ENCODE peak calls at places on chromosome 18, in seven cellular contexts. One of them, this sample, is unnamed.

GRCh38 chr18:3579701-3580100 is 129.7 kb downstream of the TGIF1 start:
- DNase-seq in stimulated activated CD4-positive, alpha-beta T cell treated with anti-CD3 and anti-CD28 coated beads, Interleukin-1b, Interleukin-23, amount 100 ng/mL, for 1 hour: no peak
- DNase-seq in HFFc6: peak
- DNase-seq in A549: no peak
- DNase-seq in NCI-H1092: no peak
- DNase-seq in amniotic stem cell: peak
- DNase-seq in kidney: no peak
- DNase-seq in this sample: peak

GRCh38 chr18:321839-322467 is 54.1 kb upstream of the THOC1 start:
- DNase-seq in stimulated activated CD4-positive, alpha-beta T cell treated with anti-CD3 and anti-CD28 coated beads, Interleukin-1b, Interleukin-23, amount 100 ng/mL, for 1 hour: no peak
- DNase-seq in HFFc6: no peak
- DNase-seq in A549: no peak
- DNase-seq in NCI-H1092: no peak
- DNase-seq in amniotic stem cell: no peak
- DNase-seq in kidney: no peak
- DNase-seq in this sample: peak

GRCh38 chr18:48835745-48836191 is 115.0 kb downstream of the SMAD7 start:
- DNase-seq in stimulated activated CD4-positive, alpha-beta T cell treated with anti-CD3 and anti-CD28 coated beads, Interleukin-1b, Interleukin-23, amount 100 ng/mL, for 1 hour: no peak
- DNase-seq in HFFc6: no peak
- DNase-seq in A549: no peak
- DNase-seq in NCI-H1092: no peak
- DNase-seq in amniotic stem cell: no peak
- DNase-seq in kidney: peak
- DNase-seq in this sample: no peak

GRCh38 chr18:505483-506122 is 5.1 kb upstream of the COLEC12 start:
- DNase-seq in stimulated activated CD4-positive, alpha-beta T cell treated with anti-CD3 and anti-CD28 coated beads, Interleukin-1b, Interleukin-23, amount 100 ng/mL, for 1 hour: no peak
- DNase-seq in HFFc6: no peak
- DNase-seq in A549: no peak
- DNase-seq in NCI-H1092: no peak
- DNase-seq in amniotic stem cell: no peak
- DNase-seq in kidney: no peak
- DNase-seq in this sample: no peak

GRCh38 chr18:66621816-66622576 is 18.1 kb upstream of the CDH19 start:
- DNase-seq in stimulated activated CD4-positive, alpha-beta T cell treated with anti-CD3 and anti-CD28 coated beads, Interleukin-1b, Interleukin-23, amount 100 ng/mL, for 1 hour: no peak
- DNase-seq in HFFc6: no peak
- DNase-seq in A549: no peak
- DNase-seq in NCI-H1092: no peak
- DNase-seq in amniotic stem cell: no peak
- DNase-seq in kidney: no peak
- DNase-seq in this sample: no peak

GRCh38 chr18:35376742-35377695 is at the start of gene ZNF396:
- DNase-seq in stimulated activated CD4-positive, alpha-beta T cell treated with anti-CD3 and anti-CD28 coated beads, Interleukin-1b, Interleukin-23, amount 100 ng/mL, for 1 hour: peak
- DNase-seq in HFFc6: no peak
- DNase-seq in A549: peak
- DNase-seq in NCI-H1092: peak
- DNase-seq in amniotic stem cell: no peak
- DNase-seq in kidney: peak
- DNase-seq in this sample: peak

GRCh38 chr18:47615043-47615442 is 315.4 kb downstream of the SMAD2 start:
- DNase-seq in stimulated activated CD4-positive, alpha-beta T cell treated with anti-CD3 and anti-CD28 coated beads, Interleukin-1b, Interleukin-23, amount 100 ng/mL, for 1 hour: no peak
- DNase-seq in HFFc6: no peak
- DNase-seq in A549: no peak
- DNase-seq in NCI-H1092: no peak
- DNase-seq in amniotic stem cell: no peak
- DNase-seq in kidney: no peak
- DNase-seq in this sample: no peak

GRCh38 chr18:79774111-79774510 is 23.6 kb upstream of the KCNG2 start:
- DNase-seq in stimulated activated CD4-positive, alpha-beta T cell treated with anti-CD3 and anti-CD28 coated beads, Interleukin-1b, Interleukin-23, amount 100 ng/mL, for 1 hour: no peak
- DNase-seq in HFFc6: no peak
- DNase-seq in A549: no peak
- DNase-seq in NCI-H1092: no peak
- DNase-seq in amniotic stem cell: no peak
- DNase-seq in kidney: no peak
- DNase-seq in this sample: no peak